ENCODE peak calls at places on chromosome 2, in seven cellular contexts. Z is NB4, L is OCI-LY7, G is NCI-H524, X is mucosa of gallbladder, N is hypothalamus, E is progenitor cell of endocrine pancreas. W is an unnamed sample.

GRCh38 chr2:239935789-239936758 is 89.1 kb downstream of the NDUFA10 start:
- DNase-seq in L (no peak), Z (peak), X (no peak), G (no peak), E (no peak), N (no peak), W (no peak)

GRCh38 chr2:65025453-65026128 is 30.6 kb upstream of the CEP68 start:
- DNase-seq in N (no peak), G (no peak), E (no peak), Z (peak), X (no peak), L (peak), W (peak)

GRCh38 chr2:38602136-38602731 is 494 bp downstream of the HNRNPLL start:
- DNase-seq in G (peak), X (peak), Z (no peak), L (peak), N (peak), E (peak), W (no peak)

GRCh38 chr2:160429248-160430000 is 64.2 kb downstream of the RBMS1 start:
- DNase-seq in N (no peak), L (peak), G (peak), X (no peak), E (no peak), Z (peak), W (peak)

GRCh38 chr2:12162269-12163247 is 416.1 kb downstream of the LPIN1 start:
- DNase-seq in N (no peak), G (no peak), E (no peak), X (no peak), L (no peak), Z (no peak), W (no peak)

GRCh38 chr2:155528034-155528433 is 804.5 kb downstream of the NR4A2 start:
- DNase-seq in L (no peak), X (no peak), N (no peak), G (no peak), E (no peak), Z (no peak), W (no peak)

GRCh38 chr2:240160291-240161086 is 20.0 kb upstream of the OTOS start:
- DNase-seq in Z (no peak), G (no peak), E (no peak), L (no peak), N (no peak), X (no peak), W (no peak)

GRCh38 chr2:141888987-141889555 is 241.7 kb downstream of the LRP1B start:
- DNase-seq in L (no peak), G (no peak), N (no peak), E (no peak), X (no peak), Z (no peak), W (no peak)